ENCODE peak calls at places on chromosomes 12 and 14, in eight cellular contexts. L is HFFc6; N is lung; Z is glutamatergic neuron; I is activated CD4-positive, alpha-beta T cell treated with anti-CD3 and anti-CD28 coated beads, Interleukin-2, amount 50 U/mL, for 4 hours; D is activated CD4-positive, alpha-beta memory T cell treated with anti-CD3 and anti-CD28 coated beads for 36 hours; V is IMR-90; R is GM18507. Y is an unnamed sample.

GRCh38 chr12:112018571-112019237 is 5.5 kb downstream of the ERP29 start:
- DNase-seq in L (peak), V (peak), R (no peak), Z (no peak), N (no peak), D (no peak), I (no peak), Y (no peak)

GRCh38 chr14:95229749-95230148 is 72.4 kb upstream of the DICER1 start:
- DNase-seq in I (no peak), N (no peak), Z (no peak), R (no peak), D (no peak), V (no peak), L (no peak), Y (no peak)

GRCh38 chr14:55749201-55749812 is 169.3 kb downstream of the KTN1 start:
- DNase-seq in N (no peak), D (no peak), I (no peak), V (peak), Z (no peak), R (no peak), L (no peak), Y (no peak)

GRCh38 chr12:116454950-116455447 is 104.2 kb upstream of the MAP1LC3B2 start:
- DNase-seq in R (no peak), D (no peak), I (no peak), Z (no peak), V (peak), N (no peak), L (peak), Y (no peak)

GRCh38 chr12:129902371-129903091 is 1.3 kb downstream of the TMEM132D start:
- DNase-seq in R (no peak), V (no peak), Z (no peak), N (no peak), I (no peak), L (no peak), D (no peak), Y (no peak)

GRCh38 chr14:59482471-59483331 is 1.5 kb downstream of the L3HYPDH start:
- DNase-seq in V (peak), L (peak), Z (no peak), I (no peak), N (no peak), R (no peak), D (no peak), Y (no peak)

GRCh38 chr14:20559461-20559904 is 1.4 kb downstream of the RNASE9 start:
- DNase-seq in N (no peak), D (no peak), V (no peak), L (no peak), R (no peak), I (no peak), Z (no peak), Y (no peak)

GRCh38 chr14:81400202-81400678 is at the start of gene STON2:
- DNase-seq in V (no peak), N (no peak), L (peak), R (no peak), Z (no peak), I (no peak), D (peak), Y (no peak)

GRCh38 chr12:56781726-56782125 is 18.6 kb downstream of the HSD17B6 start:
- DNase-seq in Z (no peak), I (no peak), R (no peak), D (no peak), V (no peak), N (no peak), L (no peak), Y (no peak)

GRCh38 chr14:70649803-70650202 is 8.1 kb downstream of the TTC9 start:
- DNase-seq in Z (no peak), N (no peak), D (no peak), V (no peak), I (no peak), R (no peak), L (no peak), Y (no peak)

GRCh38 chr12:1933342-1933992 is 15.0 kb upstream of the CACNA2D4 start:
- DNase-seq in N (no peak), Z (no peak), D (no peak), R (peak), I (no peak), V (peak), L (no peak), Y (no peak)

GRCh38 chr12:13504074-13504473 is 307.5 kb downstream of the EMP1 start:
- DNase-seq in D (no peak), N (no peak), V (no peak), Z (no peak), I (no peak), R (no peak), L (no peak), Y (no peak)

GRCh38 chr12:16165506-16165905 is 112.0 kb downstream of the SLC15A5 start:
- DNase-seq in D (no peak), I (no peak), Z (peak), R (no peak), V (peak), N (no peak), L (peak), Y (no peak)

GRCh38 chr14:48614003-48614402 is 938.6 kb upstream of the MDGA2 start:
- DNase-seq in L (no peak), N (no peak), R (no peak), I (no peak), D (no peak), V (peak), Z (no peak), Y (no peak)

GRCh38 chr14:29475641-29476040 is 452.0 kb downstream of the PRKD1 start:
- DNase-seq in N (no peak), V (no peak), Z (no peak), R (no peak), I (no peak), L (peak), D (no peak), Y (no peak)

GRCh38 chr12:55970775-55971174 is 3.1 kb upstream of the RAB5B start:
- DNase-seq in V (peak), I (no peak), Z (no peak), N (no peak), D (no peak), R (no peak), L (no peak), Y (no peak)

GRCh38 chr14:72098202-72098601 is 166.0 kb downstream of the RGS6 start:
- DNase-seq in V (no peak), Z (no peak), D (no peak), N (no peak), L (no peak), R (no peak), I (no peak), Y (no peak)

GRCh38 chr14:20679907-20680306 is 4.5 kb upstream of the RNASE4 start:
- DNase-seq in I (no peak), R (no peak), D (peak), N (peak), V (peak), Z (no peak), L (no peak), Y (no peak)

GRCh38 chr14:50726372-50727107 is 58.4 kb upstream of the SAV1 start:
- DNase-seq in D (peak), Z (no peak), I (no peak), V (peak), R (no peak), L (peak), N (no peak), Y (no peak)

GRCh38 chr14:106846218-106846617 is 1319.8 kb downstream of the TMEM121 start:
- DNase-seq in I (no peak), D (no peak), Z (no peak), L (no peak), N (no peak), V (no peak), R (no peak), Y (no peak)

GRCh38 chr12:109820921-109821381 is 12.2 kb downstream of the TRPV4 start:
- DNase-seq in D (no peak), V (no peak), I (no peak), Z (no peak), R (no peak), L (no peak), N (no peak), Y (no peak)

GRCh38 chr14:65866906-65867305 is 454.4 kb downstream of the FUT8 start:
- DNase-seq in V (no peak), N (no peak), Z (no peak), D (no peak), R (no peak), L (no peak), I (no peak), Y (no peak)

GRCh38 chr12:77768558-77768957 is 62.1 kb upstream of the NAV3 start:
- DNase-seq in V (no peak), L (no peak), R (no peak), I (no peak), D (no peak), N (no peak), Z (no peak), Y (no peak)

GRCh38 chr14:105776924-105777323 is 250.5 kb downstream of the TMEM121 start:
- DNase-seq in I (no peak), N (no peak), R (no peak), L (no peak), Z (no peak), D (no peak), V (no peak), Y (no peak)

GRCh38 chr12:30823140-30823669 is 68.5 kb upstream of the CAPRIN2 start:
- DNase-seq in D (peak), I (no peak), R (no peak), Z (peak), L (no peak), N (peak), V (no peak), Y (peak)

GRCh38 chr14:100816950-100817901 is 8.7 kb upstream of the MEG3 start:
- DNase-seq in L (no peak), D (no peak), I (no peak), V (no peak), N (no peak), R (no peak), Z (no peak), Y (no peak)

GRCh38 chr12:113186033-113186365 is 478 bp downstream of the RITA1 start:
- DNase-seq in R (no peak), L (peak), I (no peak), N (no peak), Z (no peak), V (peak), D (no peak), Y (no peak)

GRCh38 chr12:69985656-69986055 is 160.6 kb downstream of the MYRFL start:
- DNase-seq in I (no peak), V (no peak), D (peak), L (no peak), R (peak), N (no peak), Z (peak), Y (no peak)

GRCh38 chr14:61334197-61334701 is 12.9 kb downstream of the PRKCH start:
- DNase-seq in L (no peak), V (no peak), N (no peak), Z (no peak), I (peak), D (peak), R (no peak), Y (no peak)

GRCh38 chr12:63066782-63067181 is 84.2 kb downstream of the AVPR1A start:
- DNase-seq in R (no peak), L (no peak), D (no peak), Z (peak), I (no peak), N (no peak), V (no peak), Y (no peak)